ENCODE peak calls at places on chromosomes 4 and X, in six cellular contexts. U is GM23338, X is esophagus squamous epithelium, Y is ovary, B is heart right ventricle, D is aorta. I is an unnamed sample. For H3K4me1, the result is how much of the 10 kb centered on the place peaks cover.

GRCh38 chr4:107863850-107864371 is 39.2 kb downstream of the SGMS2 start:
- DNase-seq in Y (no peak), X (no peak), U (no peak), B (peak), D (no peak), I (no peak)

GRCh38 chr4:71456841-71457240 is 118.0 kb downstream of the SLC4A4 start:
- DNase-seq in U (no peak), D (no peak), Y (no peak), B (no peak), X (no peak), I (no peak)

GRCh38 chr4:57018930-57019329 is 40.2 kb downstream of the POLR2B start:
- DNase-seq in D (no peak), B (no peak), Y (no peak), X (no peak), U (no peak), I (no peak)

GRCh38 chr4:7190668-7191545 is 1.4 kb upstream of the SORCS2 start:
- DNase-seq in B (no peak), X (no peak), Y (peak), U (no peak), D (peak), I (no peak)

GRCh38 chrX:46630141-46630540 is 56.6 kb downstream of the CHST7 start:
- DNase-seq in B (no peak), X (no peak), Y (no peak), U (no peak), D (no peak), I (no peak)

GRCh38 chrX:1242901-1243402 is 25.7 kb upstream of the CSF2RA start:
- DNase-seq in U (peak), X (no peak), B (no peak), D (peak), Y (no peak), I (no peak)

GRCh38 chrX:93354651-93355050 is 318.7 kb downstream of the NAP1L3 start:
- DNase-seq in Y (no peak), X (no peak), U (no peak), B (no peak), D (no peak), I (no peak)

GRCh38 chrX:69028761-69029120 is 136.5 kb downstream of the PJA1 start:
- DNase-seq in U (no peak), Y (no peak), B (no peak), X (no peak), D (no peak), I (no peak)

GRCh38 chrX:123833387-123833786 is 26.5 kb upstream of the XIAP start:
- DNase-seq in X (no peak), B (no peak), D (no peak), Y (no peak), U (peak), I (peak)

GRCh38 chrX:155070663-155070974 is 317 bp downstream of the CMC4 start:
- DNase-seq in Y (no peak), D (peak), U (no peak), B (no peak), X (no peak), I (no peak)

GRCh38 chr4:44447563-44448504 is 775 bp downstream of the KCTD8 start:
- DNase-seq in D (peak), X (no peak), U (peak), B (peak), Y (peak), I (peak)

GRCh38 chr4:189124149-189124758 is 816.4 kb upstream of the FRG1 start:
- DNase-seq in X (no peak), U (peak), B (no peak), Y (no peak), D (no peak), I (no peak)

GRCh38 chr4:164828945-164829344 is 48.0 kb upstream of the APELA start:
- DNase-seq in Y (no peak), U (no peak), D (no peak), B (no peak), X (no peak), I (no peak)

GRCh38 chr4:151408380-151408629 is 671 bp upstream of the FHIP1A start:
- DNase-seq in D (no peak), B (no peak), Y (no peak), U (peak), X (no peak), I (peak)

GRCh38 chr4:57190651-57191481 is 80.7 kb upstream of the IGFBP7 start:
- DNase-seq in B (no peak), Y (no peak), U (peak), X (no peak), D (no peak), I (no peak)

GRCh38 chr4:4865705-4866123 is 6.2 kb downstream of the MSX1 start:
- DNase-seq in X (no peak), U (peak), Y (no peak), D (no peak), B (no peak), I (no peak)

GRCh38 chr4:150722908-150723362 is 141.0 kb downstream of the MAB21L2 start:
- DNase-seq in D (peak), B (peak), U (peak), Y (peak), X (no peak), I (peak)

GRCh38 chr4:129362685-129363274 is 266.8 kb downstream of the C4orf33 start:
- DNase-seq in Y (peak), X (no peak), D (no peak), U (peak), B (peak), I (peak)

GRCh38 chr4:87326460-87326859 is 3.8 kb upstream of the HSD17B13 start:
- DNase-seq in D (no peak), Y (no peak), B (no peak), U (no peak), X (no peak), I (no peak)

GRCh38 chr4:4470208-4470607 is 71.6 kb downstream of the STX18 start:
- DNase-seq in X (no peak), U (no peak), B (no peak), Y (no peak), D (no peak), I (no peak)

GRCh38 chrX:42754129-42754528 is 23.8 kb downstream of the PPP1R2C start:
- DNase-seq in Y (no peak), D (no peak), U (no peak), X (no peak), B (no peak), I (no peak)

GRCh38 chr4:142719854-142720541 is 126.1 kb downstream of the INPP4B start:
- DNase-seq in X (no peak), D (no peak), U (peak), Y (no peak), B (no peak), I (no peak)

GRCh38 chr4:17232575-17233253 is 279.2 kb downstream of the QDPR start:
- DNase-seq in D (no peak), B (peak), U (peak), Y (peak), X (no peak), I (peak)

GRCh38 chr4:41448935-41449334 is 89.0 kb upstream of the LIMCH1 start:
- DNase-seq in D (no peak), X (no peak), B (no peak), U (no peak), Y (peak), I (peak)

GRCh38 chr4:140857111-140857510 is 100.9 kb upstream of the TBC1D9 start:
- DNase-seq in B (no peak), U (no peak), D (no peak), Y (no peak), X (no peak), I (no peak)

GRCh38 chr4:42282081-42282901 is 115.0 kb upstream of the SHISA3 start:
- DNase-seq in X (no peak), B (no peak), U (peak), Y (peak), D (no peak), I (peak)

GRCh38 chrX:1468250-1468772 is 15.6 kb upstream of the ASMTL start:
- DNase-seq in X (no peak), D (peak), B (no peak), U (no peak), Y (no peak), I (no peak)

GRCh38 chrX:2395261-2395850 is 105.4 kb downstream of the DHRSX start:
- DNase-seq in Y (no peak), U (no peak), X (no peak), B (no peak), D (no peak), I (no peak)

GRCh38 chr4:40842318-40842717 is 92.6 kb downstream of the NSUN7 start:
- DNase-seq in U (no peak), Y (peak), D (no peak), X (no peak), B (no peak), I (no peak)

DNA sequence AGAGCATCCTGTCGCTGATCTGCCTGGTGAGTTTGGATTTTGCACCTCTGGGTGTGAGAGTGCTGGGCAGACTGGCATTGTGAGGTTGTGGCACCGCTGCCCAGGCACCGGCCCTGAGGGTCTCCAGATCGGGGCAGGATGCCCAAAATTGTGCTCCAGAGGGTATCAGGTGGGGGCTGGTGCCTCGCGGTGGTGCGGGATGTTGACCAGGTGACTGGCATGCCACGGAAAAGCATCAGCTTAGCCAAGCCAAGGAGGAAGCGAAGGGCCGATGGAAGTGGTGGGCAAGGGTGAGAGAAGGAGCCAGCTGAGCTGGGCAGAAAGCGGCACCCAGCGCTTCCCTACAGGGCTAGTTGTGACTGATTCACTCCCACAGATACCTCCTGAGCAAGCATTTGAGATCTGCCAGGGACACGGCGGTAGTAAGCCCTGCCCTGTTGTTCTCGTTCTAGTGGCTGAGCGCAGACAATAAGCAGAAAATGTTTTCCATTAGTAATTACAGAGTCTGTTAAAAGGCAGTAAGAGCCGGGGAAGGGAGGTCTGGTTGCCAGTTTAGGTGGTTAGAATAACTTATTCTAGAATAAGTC is 809 bp downstream of the ZFP92 start:
- DNase-seq in D (peak), Y (no peak), B (no peak), U (no peak), X (no peak), I (no peak)
- H3K4me3 ChIP-seq in D (no peak), Y (peak), B (peak), U (peak), X (peak), I (peak)

GRCh38 chr4:74435296-74435695 is 9.6 kb upstream of the AREG start:
- DNase-seq in B (no peak), Y (no peak), X (no peak), D (no peak), U (no peak), I (no peak)
- H3K4me1 ChIP-seq in B (under half), Y (under half), X (under half), D (under half), U (under half), I (under half)

DNA sequence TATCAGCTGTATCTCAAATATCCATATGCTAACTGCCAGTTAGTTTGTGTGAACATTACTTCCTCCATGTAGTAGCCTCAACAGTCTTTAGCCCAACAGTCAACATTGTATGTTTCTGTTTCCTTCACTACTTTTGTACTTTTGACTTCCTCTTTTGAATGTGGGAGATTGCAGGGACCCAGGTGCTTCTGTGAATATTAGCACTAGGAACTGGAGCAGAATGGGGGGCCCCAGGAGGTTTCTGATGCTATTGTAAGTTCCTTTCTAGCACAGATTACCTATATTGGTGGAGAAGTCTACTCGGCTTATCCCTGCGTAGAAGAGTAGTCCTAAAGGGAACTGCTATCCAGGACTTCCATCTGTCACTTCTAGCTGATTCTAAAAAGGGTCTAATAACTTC is 2.3 kb downstream of the PLAC8 start:
- DNase-seq in X (no peak), U (no peak), D (no peak), Y (no peak), B (no peak), I (no peak)
- H3K4me3 ChIP-seq in X (peak), U (no peak), D (no peak), Y (no peak), B (no peak), I (no peak)

GRCh38 chr4:155900402-155900801 is 3.1 kb upstream of the TDO2 start:
- DNase-seq in B (no peak), Y (no peak), D (no peak), U (peak), X (no peak), I (no peak)

GRCh38 chr4:155903453-155903852 is at the start of gene TDO2:
- DNase-seq in B (no peak), X (no peak), Y (no peak), D (no peak), U (no peak), I (no peak)

GRCh38 chr4:155899891-155900290 is 3.6 kb upstream of the TDO2 start:
- DNase-seq in Y (no peak), D (no peak), B (no peak), X (no peak), U (no peak), I (no peak)
- H3K4me1 ChIP-seq in Y (under half), D (under half), B (under half), X (under half), U (under half), I (under half)

DNA sequence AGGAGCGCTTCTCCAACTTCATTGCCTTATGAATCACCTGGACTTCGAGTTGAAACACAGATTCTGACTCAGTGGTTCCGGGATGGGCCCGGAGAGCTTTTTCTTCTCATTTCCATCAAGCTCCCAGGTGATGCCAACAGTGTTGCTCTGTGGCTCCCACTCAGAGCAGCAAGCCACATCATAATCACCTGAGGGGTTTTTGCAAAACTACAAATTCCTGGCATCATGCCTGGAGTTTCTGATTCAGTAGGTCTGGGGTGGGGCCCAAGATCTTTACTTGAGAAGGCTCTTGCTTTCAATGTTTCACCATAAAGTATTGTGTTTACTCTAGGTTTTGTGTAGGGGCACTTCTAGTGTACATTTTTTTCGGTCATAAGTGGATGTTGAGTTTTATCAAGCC is 7.0 kb downstream of the MTM1 start:
- DNase-seq in B (no peak), Y (no peak), D (no peak), X (no peak), U (no peak), I (no peak)
- H3K4me3 ChIP-seq in B (no peak), Y (no peak), D (no peak), X (no peak), U (no peak), I (no peak)

DNA sequence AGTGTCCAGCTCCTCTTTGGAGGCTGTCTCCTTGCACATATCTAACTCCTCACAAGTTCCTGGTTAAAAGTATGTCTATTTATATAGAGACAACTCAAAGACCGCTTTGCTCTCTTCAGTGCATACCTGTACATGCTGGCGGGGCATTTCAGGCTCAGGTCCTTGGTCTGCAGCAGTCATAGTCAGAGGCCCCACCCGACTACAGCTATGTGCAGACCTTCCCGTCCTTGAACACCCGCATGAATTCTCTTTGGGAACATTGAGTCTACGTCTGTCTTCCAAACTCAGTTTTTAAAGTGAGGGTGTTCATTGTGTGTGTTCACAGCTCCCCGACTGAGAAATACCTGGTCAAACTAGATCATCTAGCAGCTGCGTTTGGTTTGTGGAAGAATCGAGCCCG is 4.2 kb downstream of the BCOR start:
- DNase-seq in U (no peak), B (no peak), Y (no peak), X (no peak), D (peak), I (no peak)
- H3K4me1 ChIP-seq in U (under half), B (under half), Y (under half), X (half or more), D (under half), I (under half)

DNA sequence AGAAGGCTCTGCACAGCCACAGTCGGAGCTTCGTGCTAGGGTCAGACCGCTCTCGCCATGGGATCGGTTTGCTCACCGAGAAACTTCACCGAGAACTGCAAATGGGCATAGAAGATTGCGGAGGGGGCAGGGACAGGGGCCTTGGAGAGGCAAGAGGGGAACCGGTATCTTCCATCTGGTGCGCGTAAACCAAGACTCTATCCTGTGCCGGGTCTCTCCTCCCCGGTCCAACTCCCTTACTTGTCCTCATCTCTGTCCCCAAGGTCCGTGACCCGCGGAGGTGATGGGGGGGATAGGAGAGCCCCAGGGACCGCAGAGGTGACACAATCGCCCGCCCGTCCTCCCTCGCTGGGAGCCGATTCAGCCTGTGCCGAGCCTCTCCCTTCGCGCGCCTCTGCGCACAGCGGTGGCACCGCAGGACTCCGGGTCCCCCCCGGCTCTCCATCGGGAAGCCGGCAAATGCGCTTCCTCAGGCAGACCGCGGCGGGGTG is 960 bp downstream of the SCD5 start:
- DNase-seq in B (peak), X (no peak), D (peak), U (peak), Y (peak), I (no peak)
- H3K4me3 ChIP-seq in B (peak), X (peak), D (peak), U (peak), Y (peak), I (peak)

GRCh38 chr4:28432348-28433025 is 1571.8 kb downstream of the STIM2 start:
- DNase-seq in Y (no peak), U (no peak), B (no peak), D (no peak), X (no peak), I (no peak)

DNA sequence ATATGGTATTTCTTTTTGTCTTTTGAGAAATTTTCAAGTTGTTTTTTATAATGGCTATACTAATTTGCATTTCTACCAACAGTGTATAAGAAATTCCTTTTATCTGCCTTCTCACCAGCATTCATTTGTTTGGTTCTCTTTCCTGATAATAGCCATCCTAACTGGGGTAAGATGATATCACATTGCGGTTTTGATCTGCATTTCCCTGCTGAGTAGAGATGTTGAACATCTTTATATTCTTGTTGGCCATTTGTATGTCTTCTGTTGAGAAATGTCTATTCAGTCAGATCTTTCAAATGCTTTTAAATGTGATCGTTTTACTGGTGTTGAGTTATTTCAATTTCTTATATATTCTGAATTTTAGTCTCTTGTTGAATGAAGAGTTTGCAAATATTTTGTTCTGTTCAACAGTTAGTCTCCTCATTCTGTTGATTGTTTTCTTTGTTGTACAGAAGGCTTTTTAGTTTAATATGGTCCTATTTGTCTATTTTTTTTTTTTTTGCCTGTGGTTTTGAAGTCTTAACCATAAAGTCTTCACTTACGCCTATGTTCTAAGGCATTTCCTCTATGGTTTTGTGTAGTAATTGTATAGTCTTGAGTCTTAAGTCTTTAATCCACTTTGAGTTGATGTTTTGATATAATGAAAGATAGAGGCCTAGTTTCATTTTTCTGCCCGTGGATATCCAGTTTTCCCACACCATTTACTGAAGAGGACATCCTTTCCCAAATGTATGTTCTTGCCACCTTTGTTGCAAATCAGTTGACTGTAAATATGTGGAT is 1566.9 kb downstream of the STIM2 start:
- DNase-seq in U (no peak), D (no peak), Y (no peak), X (no peak), B (no peak), I (no peak)
- H3K4me1 ChIP-seq in U (under half), D (under half), Y (under half), X (under half), B (under half), I (under half)

DNA sequence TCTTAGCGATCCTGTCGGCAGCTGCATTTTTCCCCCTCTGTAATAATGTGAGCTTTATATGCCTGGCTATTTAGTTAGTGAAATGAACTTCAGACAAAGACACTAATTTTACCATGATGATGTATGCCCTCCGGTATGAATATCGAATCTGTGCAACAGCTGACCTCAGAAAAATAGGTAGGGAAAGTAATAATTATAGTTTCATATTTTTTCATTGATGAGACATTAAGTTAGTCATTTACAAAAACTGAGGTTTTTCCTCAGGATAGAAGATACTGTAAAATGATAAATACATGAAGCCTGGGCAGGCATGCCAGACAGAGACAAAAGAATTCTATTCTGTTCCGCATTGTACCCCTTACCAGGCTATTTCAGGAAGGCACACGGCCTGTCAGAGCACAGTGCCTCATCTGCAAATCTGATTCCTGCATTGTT is 155.8 kb downstream of the SHROOM3 start:
- DNase-seq in Y (no peak), X (no peak), U (peak), D (no peak), B (no peak), I (no peak)
- H3K4me3 ChIP-seq in Y (no peak), X (no peak), U (no peak), D (peak), B (no peak), I (no peak)

I was measured in uterus.